ENCODE peak calls at places on chromosomes 7 and 10, in nine cellular contexts. C, P, K, U, W, L, M, H and A are unnamed samples.

GRCh38 chr7:123583821-123584220 is 17.8 kb upstream of the ASB15 start:
- DNase-seq in W (no peak), M (no peak), L (no peak), U (no peak), C (no peak), H (no peak), K (no peak), P (no peak), A (no peak)

GRCh38 chr7:6258440-6259182 is 13.8 kb downstream of the CYTH3 start:
- DNase-seq in W (no peak), L (no peak), P (no peak), H (no peak), U (no peak), C (no peak), M (no peak), K (no peak), A (no peak)

GRCh38 chr7:84188811-84189405 is 5.7 kb downstream of the SEMA3A start:
- DNase-seq in M (no peak), C (peak), K (no peak), P (no peak), L (no peak), U (peak), W (no peak), H (no peak), A (peak)

GRCh38 chr10:117186832-117187615 is 10.3 kb upstream of the KCNK18 start:
- DNase-seq in L (no peak), W (no peak), C (no peak), U (peak), M (no peak), P (no peak), K (peak), H (no peak), A (no peak)

GRCh38 chr10:28532509-28533314 is at the start of gene WAC:
- DNase-seq in H (peak), M (peak), L (peak), W (peak), K (peak), C (peak), P (peak), U (peak), A (peak)

GRCh38 chr10:26890956-26891355 is 30.2 kb upstream of the ABI1 start:
- DNase-seq in K (no peak), P (peak), L (no peak), U (peak), W (peak), H (peak), C (no peak), M (peak), A (peak)

GRCh38 chr7:55250313-55250712 is 114.8 kb upstream of the LANCL2 start:
- DNase-seq in L (no peak), C (no peak), K (no peak), M (no peak), H (no peak), W (no peak), U (peak), P (no peak), A (peak)

GRCh38 chr10:44859546-44860285 is 51.4 kb upstream of the TMEM72 start:
- DNase-seq in C (no peak), U (no peak), K (no peak), P (no peak), M (no peak), L (no peak), H (no peak), W (no peak), A (no peak)

GRCh38 chr7:104943502-104944343 is 70.3 kb upstream of the KMT2E start:
- DNase-seq in U (peak), P (peak), H (peak), W (peak), M (peak), C (no peak), L (peak), K (no peak), A (no peak)

GRCh38 chr10:109961181-109962001 is 38.1 kb upstream of the XPNPEP1 start:
- DNase-seq in U (no peak), L (no peak), P (no peak), K (peak), H (no peak), M (no peak), C (no peak), W (no peak), A (no peak)

GRCh38 chr10:70584366-70584765 is 18.2 kb downstream of the PRF1 start:
- DNase-seq in C (no peak), P (no peak), L (no peak), W (no peak), H (no peak), K (no peak), M (no peak), U (no peak), A (no peak)

GRCh38 chr10:73117976-73118743 is 7.9 kb downstream of the NUDT13 start:
- DNase-seq in P (no peak), L (no peak), U (peak), H (no peak), K (peak), C (no peak), M (no peak), W (no peak), A (no peak)

GRCh38 chr7:94345907-94346306 is 48.8 kb upstream of the COL1A2 start:
- DNase-seq in K (no peak), M (no peak), U (no peak), C (no peak), P (no peak), L (no peak), H (no peak), W (no peak), A (no peak)

GRCh38 chr7:88278881-88279280 is 27.8 kb downstream of the STEAP4 start:
- DNase-seq in C (no peak), K (peak), H (no peak), U (no peak), M (no peak), P (no peak), L (no peak), W (no peak), A (no peak)

GRCh38 chr7:21960922-21961321 is 15.2 kb upstream of the CDCA7L start:
- DNase-seq in W (no peak), M (no peak), L (no peak), K (no peak), H (no peak), U (peak), P (no peak), C (no peak), A (no peak)

GRCh38 chr7:116505278-116505677 is 5.7 kb downstream of the CAV2 start:
- DNase-seq in K (no peak), W (no peak), P (no peak), M (no peak), L (no peak), H (no peak), C (no peak), U (no peak), A (no peak)

GRCh38 chr10:33189373-33189772 is 145.1 kb downstream of the NRP1 start:
- DNase-seq in L (no peak), M (no peak), H (no peak), K (no peak), C (no peak), W (no peak), U (no peak), P (no peak), A (no peak)

GRCh38 chr10:28788767-28789166 is 111.4 kb downstream of the BAMBI start:
- DNase-seq in K (no peak), U (no peak), P (no peak), M (no peak), H (no peak), C (peak), L (no peak), W (no peak), A (no peak)

GRCh38 chr7:95684037-95684436 is 87.7 kb upstream of the PDK4 start:
- DNase-seq in U (peak), P (no peak), W (no peak), C (peak), H (no peak), L (no peak), M (no peak), K (no peak), A (peak)

GRCh38 chr7:7183833-7184463 is 1.6 kb downstream of the C1GALT1 start:
- DNase-seq in L (no peak), C (no peak), W (no peak), U (no peak), P (no peak), K (no peak), H (no peak), M (no peak), A (no peak)

GRCh38 chr10:124091646-124092269 is 1.6 kb downstream of the CHST15 start:
- DNase-seq in U (no peak), W (no peak), H (peak), L (no peak), P (no peak), C (no peak), M (no peak), K (no peak), A (no peak)

GRCh38 chr10:14063531-14064317 is 267.0 kb downstream of the FRMD4A start:
- DNase-seq in M (no peak), C (no peak), W (no peak), H (no peak), K (no peak), P (no peak), L (no peak), U (no peak), A (no peak)

GRCh38 chr7:107370816-107371215 is 99.0 kb upstream of the GPR22 start:
- DNase-seq in K (no peak), W (no peak), M (no peak), U (no peak), P (no peak), L (no peak), C (no peak), H (no peak), A (no peak)

GRCh38 chr7:132171130-132171576 is 405.1 kb downstream of the PLXNA4 start:
- DNase-seq in L (no peak), K (no peak), U (no peak), W (no peak), C (no peak), H (no peak), M (no peak), P (no peak), A (no peak)

GRCh38 chr10:8584666-8585065 is 530.2 kb downstream of the GATA3 start:
- DNase-seq in H (no peak), U (no peak), W (no peak), M (no peak), L (no peak), K (no peak), C (no peak), P (no peak), A (no peak)

GRCh38 chr10:12198156-12198555 is 2.2 kb downstream of the CDC123 start:
- DNase-seq in H (no peak), U (no peak), L (no peak), K (no peak), C (no peak), M (no peak), W (no peak), P (no peak), A (no peak)

GRCh38 chr10:121668336-121669009 is 70.2 kb upstream of the FGFR2 start:
- DNase-seq in U (no peak), H (peak), L (no peak), W (no peak), P (no peak), C (peak), K (no peak), M (no peak), A (no peak)

GRCh38 chr7:1454471-1455065 is 4.7 kb downstream of the MICALL2 start:
- DNase-seq in L (no peak), U (no peak), K (no peak), P (no peak), M (no peak), W (no peak), H (peak), C (peak), A (no peak)

GRCh38 chr7:28362812-28363211 is 49.5 kb upstream of the CREB5 start:
- DNase-seq in M (no peak), H (no peak), U (no peak), L (no peak), W (no peak), K (no peak), P (no peak), C (no peak), A (no peak)

GRCh38 chr7:158272091-158272490 is 315.5 kb downstream of the PTPRN2 start:
- DNase-seq in W (no peak), H (peak), P (no peak), M (no peak), K (no peak), U (no peak), L (no peak), C (no peak), A (no peak)

GRCh38 chr10:92848441-92849233 is at the start of gene EXOC6:
- DNase-seq in L (peak), W (peak), H (peak), C (peak), K (peak), M (peak), U (peak), P (peak), A (no peak)

GRCh38 chr7:1848013-1848640 is 178.1 kb downstream of the ELFN1 start:
- DNase-seq in L (no peak), W (no peak), H (peak), K (no peak), C (no peak), M (no peak), U (no peak), P (no peak), A (no peak)

GRCh38 chr10:33334170-33334838 is at the start of gene NRP1:
- DNase-seq in L (no peak), W (peak), U (peak), C (no peak), M (no peak), H (peak), K (no peak), P (peak), A (no peak)

GRCh38 chr7:73706122-73707044 is 13.1 kb downstream of the STX1A start:
- DNase-seq in H (no peak), U (peak), C (no peak), M (no peak), L (no peak), W (no peak), K (no peak), P (no peak), A (no peak)